ENCODE peak calls at places on chromosomes 3 and 15, in seven cellular contexts. W, R, X, O, E, H and P are unnamed samples.

GRCh38 chr3:21041621-21042020 is 709.4 kb downstream of the ZNF385D start:
- DNase-seq in E (peak), W (no peak), X (no peak), R (no peak), H (no peak), O (no peak), P (no peak)

GRCh38 chr3:191290311-191291025 is 38.7 kb upstream of the CCDC50 start:
- DNase-seq in R (no peak), E (peak), H (no peak), O (no peak), X (no peak), W (no peak), P (peak)

GRCh38 chr15:58442122-58442521 is 10.3 kb downstream of the LIPC start:
- DNase-seq in X (no peak), E (peak), H (no peak), O (no peak), W (no peak), R (no peak), P (no peak)

GRCh38 chr15:60326824-60327654 is 70.7 kb downstream of the ANXA2 start:
- DNase-seq in H (no peak), E (peak), R (peak), X (no peak), O (no peak), W (peak), P (peak)

GRCh38 chr15:66042624-66043023 is 173.3 kb downstream of the RAB11A start:
- DNase-seq in O (no peak), R (no peak), X (no peak), H (no peak), E (no peak), W (no peak), P (no peak)

GRCh38 chr3:162390891-162391290 is 894.3 kb downstream of the OTOL1 start:
- DNase-seq in O (no peak), H (no peak), R (no peak), W (no peak), X (no peak), E (peak), P (no peak)

GRCh38 chr3:194364652-194365434 is 4.7 kb downstream of the LRRC15 start:
- DNase-seq in O (peak), R (peak), W (no peak), E (peak), H (peak), X (peak), P (peak)

GRCh38 chr15:66014022-66014421 is 144.7 kb downstream of the RAB11A start:
- DNase-seq in O (no peak), E (no peak), H (no peak), R (no peak), X (no peak), W (no peak), P (no peak)

GRCh38 chr15:69990566-69991391 is 106.9 kb downstream of the TLE3 start:
- DNase-seq in X (no peak), H (no peak), E (no peak), R (no peak), O (no peak), W (no peak), P (no peak)

GRCh38 chr15:43808960-43809678 is 8.7 kb downstream of the HYPK start:
- DNase-seq in R (no peak), H (no peak), O (no peak), X (no peak), E (no peak), W (no peak), P (no peak)

GRCh38 chr15:85838655-85839054 is 43.9 kb upstream of the KLHL25 start:
- DNase-seq in H (no peak), R (no peak), W (no peak), X (no peak), O (no peak), E (no peak), P (no peak)

GRCh38 chr3:15102833-15103232 is 3.9 kb upstream of the RBSN start:
- DNase-seq in H (peak), W (no peak), O (no peak), E (peak), R (no peak), X (no peak), P (no peak)

GRCh38 chr15:93037341-93038063 is 51.5 kb downstream of the RGMA start:
- DNase-seq in W (no peak), X (no peak), E (peak), O (peak), R (no peak), H (peak), P (no peak)

GRCh38 chr3:11549580-11550140 is 94.1 kb downstream of the VGLL4 start:
- DNase-seq in O (no peak), E (peak), H (no peak), R (no peak), W (no peak), X (no peak), P (no peak)

GRCh38 chr3:4778119-4778518 is 201.1 kb upstream of the BHLHE40 start:
- DNase-seq in X (no peak), O (no peak), E (no peak), W (no peak), H (no peak), R (no peak), P (no peak)

GRCh38 chr3:88000853-88001252 is 58.0 kb downstream of the CGGBP1 start:
- DNase-seq in R (no peak), O (no peak), W (peak), X (no peak), H (no peak), E (no peak), P (peak)